ENCODE peak calls at places on chromosomes 4 and X, in four cellular contexts. W, K, V and C are unnamed samples.

GRCh38 chr4:122854860-122855259 is 28.2 kb downstream of the FGF2 start:
- DNase-seq in W (no peak), K (no peak), V (no peak), C (no peak)

GRCh38 chr4:98775672-98776071 is 117.3 kb upstream of the TSPAN5 start:
- DNase-seq in W (no peak), K (no peak), V (no peak), C (no peak)

GRCh38 chr4:188372051-188372450 is 232.8 kb downstream of the TRIML1 start:
- DNase-seq in W (no peak), K (no peak), V (no peak), C (no peak)

GRCh38 chr4:145566086-145566708 is 53.0 kb upstream of the MMAA start:
- DNase-seq in W (no peak), K (no peak), V (no peak), C (no peak)

GRCh38 chr4:87839309-87839946 is 6.7 kb downstream of the MEPE start:
- DNase-seq in W (no peak), K (no peak), V (peak), C (no peak)

GRCh38 chr4:99723555-99724450 is 66.2 kb upstream of the C4orf54 start:
- DNase-seq in W (peak), K (no peak), V (peak), C (no peak)

GRCh38 chr4:8293131-8293975 is 23.8 kb downstream of the HTRA3 start:
- DNase-seq in W (no peak), K (no peak), V (no peak), C (no peak)

GRCh38 chr4:180099962-180100361 is 2143.2 kb upstream of the TENM3 start:
- DNase-seq in W (no peak), K (no peak), V (no peak), C (no peak)

GRCh38 chr4:89767924-89768323 is 69.0 kb downstream of the SNCA start:
- DNase-seq in W (no peak), K (no peak), V (no peak), C (no peak)

GRCh38 chr4:41146716-41147506 is 67.4 kb downstream of the APBB2 start:
- DNase-seq in W (no peak), K (no peak), V (no peak), C (no peak)

GRCh38 chrX:54540289-54540688 is 10.3 kb downstream of the GNL3L start:
- DNase-seq in W (no peak), K (no peak), V (no peak), C (no peak)

GRCh38 chr4:118879409-118879808 is 9.2 kb upstream of the SYNPO2 start:
- DNase-seq in W (peak), K (no peak), V (no peak), C (no peak)

GRCh38 chrX:500481-501010 is 113.8 kb upstream of the PPP2R3B start:
- DNase-seq in W (no peak), K (no peak), V (no peak), C (no peak)

GRCh38 chrX:39946822-39947221 is 150.9 kb downstream of the BCOR start:
- DNase-seq in W (no peak), K (no peak), V (no peak), C (no peak)

GRCh38 chr4:1407657-1408333 is 1.6 kb upstream of the NKX1-1 start:
- DNase-seq in W (no peak), K (no peak), V (no peak), C (no peak)

GRCh38 chr4:98627883-98628282 is 30.5 kb downstream of the TSPAN5 start:
- DNase-seq in W (no peak), K (no peak), V (no peak), C (no peak)

GRCh38 chr4:156968479-156968984 is 3.1 kb downstream of the PDGFC start:
- DNase-seq in W (peak), K (no peak), V (peak), C (peak)

GRCh38 chr4:20462426-20463175 is 210.9 kb downstream of the SLIT2 start:
- DNase-seq in W (no peak), K (no peak), V (no peak), C (no peak)

GRCh38 chr4:128107766-128108165 is 46.7 kb downstream of the LARP1B start:
- DNase-seq in W (no peak), K (no peak), V (no peak), C (no peak)

GRCh38 chr4:153205757-153206156 is 1.5 kb downstream of the TRIM2 start:
- DNase-seq in W (no peak), K (no peak), V (no peak), C (peak)

GRCh38 chr4:1470393-1470670 is 64.1 kb upstream of the NKX1-1 start:
- DNase-seq in W (no peak), K (no peak), V (no peak), C (no peak)

GRCh38 chrX:54715621-54716020 is 82.4 kb downstream of the ITIH6 start:
- DNase-seq in W (no peak), K (no peak), V (no peak), C (no peak)

GRCh38 chrX:17559728-17560379 is 177.4 kb upstream of the SCML1 start:
- DNase-seq in W (no peak), K (no peak), V (no peak), C (no peak)

GRCh38 chr4:177118596-177118995 is 191.1 kb upstream of the NEIL3 start:
- DNase-seq in W (no peak), K (no peak), V (no peak), C (no peak)

GRCh38 chr4:41144812-41145211 is 69.5 kb downstream of the APBB2 start:
- DNase-seq in W (peak), K (no peak), V (no peak), C (no peak)

GRCh38 chr4:123449780-123450179 is 53.2 kb downstream of the SPRY1 start:
- DNase-seq in W (peak), K (peak), V (no peak), C (no peak)

GRCh38 chrX:150548684-150549083 is 19.7 kb upstream of the MTM1 start:
- DNase-seq in W (no peak), K (no peak), V (no peak), C (no peak)

GRCh38 chr4:17468638-17469221 is 43.2 kb downstream of the QDPR start:
- DNase-seq in W (peak), K (no peak), V (peak), C (peak)

GRCh38 chr4:168710353-168710946 is 213.6 kb downstream of the PALLD start:
- DNase-seq in W (peak), K (no peak), V (no peak), C (no peak)

GRCh38 chr4:1725521-1725920 is 4.2 kb downstream of the TACC3 start:
- DNase-seq in W (no peak), K (no peak), V (no peak), C (no peak)

GRCh38 chr4:187307131-187307530 is 583.5 kb upstream of the FAT1 start:
- DNase-seq in W (no peak), K (no peak), V (no peak), C (no peak)

GRCh38 chrX:154460326-154460725 is 2.2 kb downstream of the PLXNA3 start:
- DNase-seq in W (no peak), K (no peak), V (no peak), C (no peak)

GRCh38 chrX:130975947-130976346 is 72.9 kb upstream of the ENOX2 start:
- DNase-seq in W (peak), K (no peak), V (peak), C (peak)
- TF ChIP-seq CTCF in W (peak), K (peak), V (peak), C (peak)

DNA sequence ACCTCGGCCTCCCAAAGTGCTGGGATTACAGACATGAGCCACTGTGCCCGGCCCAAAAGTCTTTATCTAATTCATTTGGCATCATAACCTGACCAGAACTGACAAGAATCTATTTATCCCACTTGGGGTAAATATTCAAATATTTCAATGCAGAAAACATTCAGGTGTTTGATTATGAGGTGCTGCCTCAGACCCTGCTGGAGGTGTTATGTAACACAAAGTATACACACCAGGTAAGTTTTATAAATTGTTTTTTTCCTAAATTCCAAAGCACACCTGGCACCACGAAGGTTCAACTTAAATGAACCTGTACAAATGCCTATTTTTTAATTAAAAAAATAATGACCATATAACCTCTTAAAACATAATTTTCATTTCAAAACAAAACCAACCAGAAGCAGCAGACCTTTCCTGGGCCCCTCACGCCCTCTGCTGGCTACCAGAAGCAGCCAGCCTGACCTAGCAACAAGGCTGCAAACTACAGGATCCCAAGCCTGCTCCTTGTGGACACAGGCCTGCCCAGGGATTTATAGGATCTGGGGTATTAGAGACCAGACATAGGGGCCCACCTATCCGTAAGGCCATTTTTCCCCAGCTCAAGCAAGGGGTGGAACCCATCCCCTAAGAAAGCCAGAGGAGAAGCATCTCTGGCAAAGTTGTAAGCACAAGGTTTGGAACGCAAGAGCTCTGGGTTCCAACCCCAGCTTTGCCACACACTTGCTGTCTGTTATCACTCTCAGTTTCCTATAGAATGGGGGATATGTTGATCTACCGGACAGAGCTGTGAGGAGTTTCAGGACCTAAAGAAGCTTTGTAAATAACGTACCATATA is 11.7 kb downstream of the OTUD5 start:
- DNase-seq in W (peak), K (no peak), V (peak), C (peak)
- TF ChIP-seq ETV6 in W (no peak), K (no peak), V (no peak), C (no peak)

DNA sequence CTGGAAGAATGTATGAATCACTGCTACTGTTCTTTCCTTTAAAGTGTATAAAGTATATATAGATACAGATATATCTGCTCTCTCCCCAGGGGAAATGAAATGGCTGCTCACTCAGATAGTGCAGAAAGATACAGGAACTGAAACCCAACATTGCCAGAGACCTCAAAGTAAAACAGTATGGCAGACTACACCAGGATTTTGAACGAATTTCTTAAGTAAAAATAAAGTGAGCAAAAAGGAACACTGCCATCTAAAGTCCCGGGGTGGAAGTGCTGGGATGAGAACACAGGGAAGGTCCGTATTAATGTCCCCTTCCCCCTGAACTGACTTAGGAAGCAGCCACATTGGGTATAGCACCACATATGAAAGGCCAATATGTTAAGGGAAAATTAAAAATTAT is 93.4 kb downstream of the TMA16 start:
- DNase-seq in W (peak), K (peak), V (no peak), C (peak)
- TF ChIP-seq CTCF in W (no peak), K (peak), V (peak), C (no peak)

DNA sequence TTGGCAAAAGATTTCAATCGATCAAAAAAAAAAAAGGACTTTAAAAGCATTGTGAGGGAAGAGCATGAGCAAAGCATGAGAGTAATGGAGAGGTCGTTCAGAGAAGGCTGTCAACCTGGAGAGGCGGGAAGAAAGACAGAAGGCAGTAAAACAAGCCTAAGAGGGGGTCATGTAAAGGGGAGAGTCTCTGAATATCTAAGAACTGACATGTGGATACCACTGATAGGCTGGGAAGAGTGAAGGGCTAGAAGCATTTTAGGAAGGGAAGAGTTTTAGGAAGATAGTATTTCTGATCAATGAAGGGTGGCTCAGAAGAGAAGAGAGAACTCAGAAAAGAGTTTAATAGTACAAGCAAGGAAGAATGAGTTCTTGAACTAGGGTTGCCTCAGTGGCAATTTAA is 7.5 kb downstream of the FAM9C start:
- DNase-seq in W (no peak), K (no peak), V (peak), C (no peak)
- TF ChIP-seq ETV6 in W (no peak), K (no peak), V (no peak), C (no peak)

DNA sequence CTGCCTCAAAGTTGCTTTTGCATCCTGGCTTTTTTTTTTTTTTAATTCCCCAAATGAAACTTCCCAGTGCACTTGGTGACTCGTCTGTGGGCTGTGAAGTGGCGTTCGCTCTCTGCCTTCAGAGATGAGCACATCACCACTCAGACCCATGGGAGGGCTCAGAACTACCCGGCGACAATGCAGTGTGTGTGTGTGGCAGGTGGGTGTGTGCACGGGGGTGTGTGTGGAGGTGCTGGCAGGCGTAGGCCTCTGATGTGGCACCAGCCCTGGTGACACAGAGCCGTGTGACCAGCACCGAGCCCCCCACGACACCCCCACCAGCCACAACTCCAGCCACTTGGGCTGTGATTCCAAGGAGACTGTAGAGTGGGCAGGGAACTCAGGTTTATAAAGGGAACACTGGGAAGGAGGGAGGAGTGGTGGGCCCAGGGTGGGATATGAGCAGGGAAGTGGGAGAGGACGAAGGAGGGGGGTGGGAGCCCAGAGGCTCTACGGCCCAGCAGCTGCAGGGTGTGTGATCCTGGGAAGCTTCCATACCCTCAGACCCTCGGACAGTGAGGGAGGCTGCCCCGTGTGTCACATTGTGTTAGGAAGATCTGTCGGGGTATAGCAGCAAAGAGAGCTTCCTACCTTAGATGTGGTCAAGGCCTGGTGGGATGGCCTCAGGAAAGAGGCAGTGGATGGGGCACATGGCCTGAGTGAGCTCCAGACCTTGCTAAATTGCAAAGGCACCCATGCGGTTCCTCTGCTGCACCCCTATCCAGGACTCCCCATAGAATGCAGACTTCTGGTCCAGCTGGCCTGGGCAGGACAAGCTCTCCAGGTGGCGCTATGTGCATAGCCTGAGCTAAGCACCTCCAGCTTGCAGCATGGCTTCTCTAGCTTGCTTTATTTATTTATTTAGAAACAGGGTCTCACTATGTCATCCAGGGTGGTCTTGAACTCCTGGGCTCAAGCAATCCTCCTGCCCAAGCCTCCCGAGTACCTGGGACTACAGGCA is 5.8 kb upstream of the WFS1 start:
- DNase-seq in W (peak), K (no peak), V (no peak), C (peak)
- TF ChIP-seq CTCF in W (peak), K (peak), V (peak), C (no peak)

GRCh38 chr4:76420901-76421581 is at the start of gene CCDC158:
- DNase-seq in W (no peak), K (no peak), V (no peak), C (no peak)
- TF ChIP-seq ETV6 in W (no peak), K (no peak), V (no peak), C (no peak)

GRCh38 chr4:48905363-48906015 is 1.1 kb downstream of the OCIAD2 start:
- DNase-seq in W (peak), K (no peak), V (peak), C (no peak)
- TF ChIP-seq CTCF in W (no peak), K (no peak), V (peak), C (no peak)

GRCh38 chrX:8607326-8607725 is 124.6 kb downstream of the ANOS1 start:
- DNase-seq in W (no peak), K (no peak), V (no peak), C (no peak)
- TF ChIP-seq ETV6 in W (no peak), K (no peak), V (no peak), C (no peak)